ENCODE peak calls at places on chromosomes 6 and 20, in nine cellular contexts. O is stimulated activated CD8-positive, alpha-beta memory T cell treated with anti-CD3 and anti-CD28 coated beads, Interleukin-15, amount 100 ng/mL, for 24 hours; L is anterior cingulate cortex; X is osteocyte; K is IMR-90; G is H1; S is kidney tubule cell; E is mesendoderm; Z is amniotic epithelial cell. V is an unnamed sample.

GRCh38 chr20:2485662-2486061 is 15.1 kb upstream of the SNRPB start:
- DNase-seq in O (no peak), L (no peak), X (no peak), K (no peak), G (no peak), S (no peak), E (no peak), Z (no peak), V (no peak)

GRCh38 chr20:49584418-49585382 is 16.8 kb upstream of the PTGIS start:
- DNase-seq in O (no peak), L (no peak), X (no peak), K (no peak), G (no peak), S (no peak), E (no peak), Z (peak), V (no peak)

GRCh38 chr6:149334682-149335160 is 17.2 kb downstream of the TAB2 start:
- DNase-seq in O (no peak), L (no peak), X (no peak), K (peak), G (no peak), S (peak), E (peak), Z (peak), V (no peak)

GRCh38 chr6:116511424-116512131 is at the start of gene CALHM5:
- DNase-seq in O (no peak), L (no peak), X (no peak), K (peak), G (no peak), S (peak), E (peak), Z (peak), V (no peak)

GRCh38 chr6:92849636-92850035 is 569.7 kb downstream of the EPHA7 start:
- DNase-seq in O (no peak), L (no peak), X (no peak), K (no peak), G (no peak), S (no peak), E (no peak), Z (no peak), V (no peak)

GRCh38 chr6:90393232-90393884 is 96.7 kb upstream of the BACH2 start:
- DNase-seq in O (no peak), L (no peak), X (no peak), K (peak), G (peak), S (peak), E (peak), Z (peak), V (peak)

GRCh38 chr20:60209048-60209447 is 250.8 kb downstream of the CDH26 start:
- DNase-seq in O (no peak), L (no peak), X (peak), K (no peak), G (no peak), S (no peak), E (no peak), Z (no peak), V (no peak)

GRCh38 chr20:25532015-25532751 is 53.1 kb downstream of the NINL start:
- DNase-seq in O (no peak), L (no peak), X (no peak), K (no peak), G (peak), S (peak), E (peak), Z (no peak), V (no peak)

GRCh38 chr20:57601211-57601570 is 19.0 kb downstream of the ZBP1 start:
- DNase-seq in O (no peak), L (no peak), X (no peak), K (peak), G (no peak), S (no peak), E (no peak), Z (no peak), V (no peak)

GRCh38 chr6:1606533-1607235 is 3.0 kb upstream of the FOXC1 start:
- DNase-seq in O (no peak), L (no peak), X (no peak), K (no peak), G (no peak), S (peak), E (peak), Z (no peak), V (no peak)

GRCh38 chr6:161792887-161793286 is 519.0 kb upstream of the AGPAT4 start:
- DNase-seq in O (no peak), L (no peak), X (no peak), K (no peak), G (no peak), S (no peak), E (no peak), Z (no peak), V (no peak)

GRCh38 chr20:682123-682522 is 6.5 kb upstream of the SCRT2 start:
- DNase-seq in O (no peak), L (no peak), X (no peak), K (no peak), G (no peak), S (no peak), E (no peak), Z (no peak), V (no peak)

V was measured in mesothelial cell of epicardium.